ENCODE peak calls at places on chromosomes 4 and X, in eight cellular contexts. N, M, T, J, V, K, B and F are unnamed samples.

GRCh38 chrX:140661657-140662056 is 47.9 kb upstream of the LINC00632 start:
- DNase-seq in J (no peak), M (no peak), K (no peak), T (no peak), N (no peak), B (peak), V (no peak), F (no peak)

GRCh38 chrX:136205882-136206281 is 45.3 kb downstream of the MAP7D3 start:
- DNase-seq in J (no peak), B (no peak), V (no peak), T (no peak), M (no peak), K (peak), N (no peak), F (no peak)

GRCh38 chr4:70522626-70523025 is 4.3 kb downstream of the AMTN start:
- DNase-seq in M (no peak), K (no peak), T (no peak), V (no peak), J (no peak), N (no peak), B (no peak), F (no peak)

GRCh38 chr4:136927172-136927571 is 605.1 kb downstream of the PCDH18 start:
- DNase-seq in K (no peak), M (no peak), V (no peak), N (no peak), T (no peak), J (peak), B (no peak), F (no peak)

GRCh38 chr4:69858683-69859082 is 1.3 kb downstream of the SULT1E1 start:
- DNase-seq in V (no peak), N (no peak), J (no peak), T (no peak), B (no peak), M (no peak), K (no peak), F (no peak)

GRCh38 chrX:69535661-69536060 is 31.5 kb downstream of the NALF2 start:
- DNase-seq in J (no peak), T (no peak), B (no peak), N (no peak), V (no peak), K (no peak), M (no peak), F (no peak)

GRCh38 chrX:107483976-107484726 is 34.7 kb downstream of the FRMPD3 start:
- DNase-seq in J (peak), B (no peak), M (no peak), K (peak), T (no peak), N (no peak), V (no peak), F (no peak)

GRCh38 chr4:173998471-173999144 is 284.9 kb downstream of the FBXO8 start:
- DNase-seq in T (no peak), J (no peak), M (no peak), V (no peak), B (no peak), N (no peak), K (no peak), F (no peak)

GRCh38 chr4:136946307-136946907 is 585.9 kb downstream of the PCDH18 start:
- DNase-seq in T (no peak), B (no peak), M (no peak), K (no peak), N (no peak), V (no peak), J (no peak), F (no peak)

GRCh38 chr4:128560754-128561495 is 248.6 kb upstream of the JADE1 start:
- DNase-seq in V (no peak), T (no peak), B (no peak), M (no peak), N (no peak), J (no peak), K (peak), F (no peak)

GRCh38 chr4:110945600-110945999 is 322.7 kb upstream of the PITX2 start:
- DNase-seq in K (no peak), N (no peak), M (no peak), B (no peak), J (no peak), T (no peak), V (no peak), F (no peak)

GRCh38 chr4:173722075-173722474 is 192.0 kb upstream of the HAND2 start:
- DNase-seq in T (no peak), K (no peak), M (no peak), N (no peak), B (no peak), J (no peak), V (no peak), F (no peak)

GRCh38 chrX:74383611-74384010 is 37.7 kb upstream of the SLC16A2 start:
- DNase-seq in T (no peak), B (peak), K (peak), M (peak), V (peak), N (no peak), J (peak), F (no peak)

GRCh38 chr4:18318682-18319410 is 297.3 kb upstream of the LCORL start:
- DNase-seq in J (peak), T (no peak), K (peak), B (no peak), V (no peak), M (no peak), N (no peak), F (no peak)

GRCh38 chr4:7458477-7458876 is 23.7 kb upstream of the PSAPL1 start:
- DNase-seq in B (no peak), T (no peak), K (no peak), N (no peak), V (no peak), J (no peak), M (no peak), F (no peak)

GRCh38 chrX:41734530-41734929 is 10.5 kb downstream of the GPR82 start:
- DNase-seq in V (no peak), T (no peak), J (peak), K (no peak), N (no peak), B (peak), M (peak), F (no peak)

GRCh38 chr4:7198440-7199128 is 6.2 kb downstream of the SORCS2 start:
- DNase-seq in K (no peak), B (no peak), N (peak), V (no peak), M (no peak), J (no peak), T (no peak), F (no peak)

GRCh38 chr4:137378393-137379290 is 153.7 kb downstream of the PCDH18 start:
- DNase-seq in J (no peak), M (no peak), B (no peak), T (no peak), K (no peak), V (no peak), N (no peak), F (no peak)